ENCODE peak calls at places on chromosome 12, in four cellular contexts. Z is H9, L is IMR-90, W is H1. E is an unnamed sample.
A peak's percentile ranks its signal among the peaks of the same experiment; 100 is the strongest.

GRCh38 chr12:131371580-131372475 is 339.1 kb upstream of the SFSWAP start:
- DNase-seq in Z (no peak), L (no peak), W (peak; percentile 24), E (no peak)

GRCh38 chr12:85575115-85576096 is 260.8 kb downstream of the RASSF9 start:
- DNase-seq in Z (peak; percentile 61), L (peak; percentile 64), W (peak; percentile 56), E (peak; percentile 69)

GRCh38 chr12:78004451-78005093 is 173.9 kb downstream of the NAV3 start:
- DNase-seq in Z (no peak), L (no peak), W (no peak), E (no peak)

GRCh38 chr12:92070864-92071445 is 74.7 kb downstream of the BTG1 start:
- DNase-seq in Z (no peak), L (peak; percentile 70), W (no peak), E (peak; percentile 81)

GRCh38 chr12:105921872-105922669 is 216.7 kb downstream of the NUAK1 start:
- DNase-seq in Z (no peak), L (no peak), W (no peak), E (no peak)

GRCh38 chr12:119446459-119446858 is 111.9 kb downstream of the CCDC60 start:
- DNase-seq in Z (no peak), L (no peak), W (no peak), E (no peak)

GRCh38 chr12:110104188-110104969 is 19.8 kb upstream of the IFT81 start:
- DNase-seq in Z (no peak), L (peak; percentile 35), W (no peak), E (peak; percentile 80)

GRCh38 chr12:57761391-57761998 is 5.4 kb downstream of the CYP27B1 start:
- DNase-seq in Z (no peak), L (no peak), W (no peak), E (no peak)

GRCh38 chr12:110585231-110585799 is 2.2 kb upstream of the PPTC7 start:
- DNase-seq in Z (no peak), L (peak; percentile 32), W (no peak), E (peak; percentile 34)

GRCh38 chr12:88805692-88806091 is 225.4 kb upstream of the KITLG start:
- DNase-seq in Z (peak; percentile 27), L (no peak), W (no peak), E (no peak)

GRCh38 chr12:56348776-56349175 is 10.1 kb downstream of the IL23A start:
- DNase-seq in Z (no peak), L (no peak), W (no peak), E (no peak)

GRCh38 chr12:62435337-62436163 is 31.1 kb upstream of the MON2 start:
- DNase-seq in Z (peak; percentile 88), L (peak; percentile 63), W (peak; percentile 75), E (peak; percentile 71)

GRCh38 chr12:89542912-89543592 is 17.2 kb upstream of the POC1B start:
- DNase-seq in Z (peak; percentile 80), L (peak; percentile 83), W (peak; percentile 79), E (peak; percentile 81)

GRCh38 chr12:52949413-52950331 is 754 bp downstream of the KRT18 start:
- DNase-seq in Z (peak; percentile 85), L (peak; percentile 95), W (peak; percentile 62), E (peak; percentile 97)

GRCh38 chr12:90026516-90026915 is 317.9 kb upstream of the ATP2B1 start:
- DNase-seq in Z (no peak), L (no peak), W (no peak), E (no peak)

GRCh38 chr12:102879144-102879763 is 37.8 kb downstream of the PAH start:
- DNase-seq in Z (peak; percentile 84), L (peak; percentile 6), W (peak; percentile 57), E (no peak)

GRCh38 chr12:89709994-89710872 is 1.6 kb upstream of the ATP2B1 start:
- DNase-seq in Z (peak; percentile 74), L (peak; percentile 54), W (peak; percentile 83), E (no peak)

GRCh38 chr12:47361389-47362031 is 281.8 kb upstream of the AMIGO2 start:
- DNase-seq in Z (peak; percentile 39), L (no peak), W (no peak), E (peak; percentile 10)

GRCh38 chr12:56172839-56173238 is 14.7 kb downstream of the MYL6 start:
- DNase-seq in Z (no peak), L (no peak), W (no peak), E (no peak)

GRCh38 chr12:113120670-113121370 is 14.7 kb downstream of the RASAL1 start:
- DNase-seq in Z (no peak), L (no peak), W (no peak), E (no peak)

GRCh38 chr12:113115455-113116126 is 20.0 kb downstream of the RASAL1 start:
- DNase-seq in Z (no peak), L (no peak), W (no peak), E (no peak)

GRCh38 chr12:113116875-113117274 is 18.7 kb downstream of the RASAL1 start:
- DNase-seq in Z (no peak), L (no peak), W (no peak), E (no peak)

GRCh38 chr12:113118142-113118541 is 17.4 kb downstream of the RASAL1 start:
- DNase-seq in Z (no peak), L (no peak), W (no peak), E (no peak)

DNA sequence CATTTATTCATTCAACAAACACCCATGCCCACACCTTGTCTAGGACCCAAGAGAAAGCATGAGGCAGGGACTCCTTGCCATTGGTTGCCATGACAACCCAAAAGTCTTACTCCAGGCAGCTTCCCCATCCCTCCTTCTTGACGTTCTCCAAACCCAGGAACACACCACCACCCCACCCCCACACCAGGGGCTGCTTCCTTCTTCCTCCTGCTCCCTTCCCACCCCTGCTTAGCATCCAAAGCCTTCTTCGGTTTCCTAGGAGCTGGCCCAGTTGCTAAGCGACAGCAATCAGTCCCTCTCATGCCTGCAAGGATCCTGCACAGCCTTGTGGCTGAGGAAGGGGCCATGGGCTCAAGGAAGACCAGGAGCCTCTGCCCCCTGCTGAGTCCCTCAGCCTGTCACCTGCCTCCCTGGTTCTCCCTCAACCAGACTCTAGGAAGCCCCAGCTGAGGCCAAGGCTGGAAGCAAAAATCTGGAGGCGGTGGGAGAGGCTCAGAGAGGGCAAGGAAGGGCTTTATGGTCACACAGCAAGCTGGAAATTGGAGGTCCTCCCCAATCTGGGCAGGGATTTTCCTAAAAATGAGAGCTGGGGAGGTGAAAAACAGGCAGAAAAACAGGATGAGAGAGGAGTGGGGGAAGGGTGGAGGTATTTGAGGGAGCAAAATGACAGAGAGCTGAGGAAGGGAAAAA is 15.4 kb downstream of the RASAL1 start:
- DNase-seq in Z (no peak), L (no peak), W (no peak), E (no peak)
- H2BK5ac ChIP-seq in Z (no peak overlapping the region), L (no peak overlapping the region), W (no peak overlapping the region), E (no peak overlapping the region)

GRCh38 chr12:1916396-1917171 is 1.9 kb downstream of the CACNA2D4 start:
- DNase-seq in Z (peak; percentile 26), L (no peak), W (no peak), E (no peak)

GRCh38 chr12:1917172-1918070 is 1.0 kb downstream of the CACNA2D4 start:
- DNase-seq in Z (peak; percentile 22), L (no peak), W (no peak), E (no peak)

GRCh38 chr12:1914116-1914911 is 4.1 kb downstream of the CACNA2D4 start:
- DNase-seq in Z (peak; percentile 23), L (no peak), W (peak; percentile 39), E (no peak)

GRCh38 chr12:1913377-1914115 is 4.9 kb downstream of the CACNA2D4 start:
- DNase-seq in Z (peak; percentile 37), L (no peak), W (peak; percentile 41), E (no peak)

GRCh38 chr12:1915082-1915968 is 3.1 kb downstream of the CACNA2D4 start:
- DNase-seq in Z (peak; percentile 29), L (no peak), W (peak; percentile 42), E (no peak)
- H2BK15ac ChIP-seq in Z (no peak overlapping the region), L (no peak overlapping the region), W (no peak overlapping the region), E (no peak overlapping the region)

DNA sequence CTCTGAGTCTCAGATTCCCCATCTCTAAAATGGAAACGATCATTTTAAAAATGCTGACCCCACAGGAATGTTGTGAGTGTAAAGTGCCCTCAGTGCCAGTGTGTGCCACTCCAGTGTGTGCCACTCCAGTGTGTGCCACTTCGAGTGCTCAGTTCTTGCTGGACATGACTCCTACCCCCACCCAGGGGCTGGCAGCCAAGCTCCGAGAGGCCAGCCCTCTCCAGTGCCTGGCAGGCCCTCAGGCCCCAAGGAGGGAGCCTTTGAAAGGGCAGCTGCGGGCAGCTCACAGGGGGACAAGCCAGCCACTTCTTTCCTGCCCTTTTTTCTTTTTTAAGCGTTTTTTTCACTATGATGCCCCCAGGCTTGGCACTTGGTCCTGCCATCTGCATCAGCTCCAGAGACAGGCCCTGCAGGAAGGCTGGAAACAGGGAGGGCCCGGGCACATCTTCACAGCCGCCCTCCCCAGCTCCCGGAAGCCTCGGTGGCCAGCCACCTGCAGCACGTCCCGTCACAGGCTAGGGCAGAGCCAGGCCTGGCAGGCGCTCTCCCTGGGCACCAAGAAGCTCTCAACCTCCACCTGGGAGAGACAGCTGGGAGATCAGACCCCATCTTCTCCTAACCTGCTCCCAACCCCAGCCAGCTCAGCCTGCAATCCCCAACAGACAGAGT is 29.8 kb downstream of the NCOR2 start:
- DNase-seq in Z (no peak), L (no peak), W (no peak), E (no peak)
- H2BK5ac ChIP-seq in Z (no peak overlapping the region), L (no peak overlapping the region), W (no peak overlapping the region), E (no peak overlapping the region)

DNA sequence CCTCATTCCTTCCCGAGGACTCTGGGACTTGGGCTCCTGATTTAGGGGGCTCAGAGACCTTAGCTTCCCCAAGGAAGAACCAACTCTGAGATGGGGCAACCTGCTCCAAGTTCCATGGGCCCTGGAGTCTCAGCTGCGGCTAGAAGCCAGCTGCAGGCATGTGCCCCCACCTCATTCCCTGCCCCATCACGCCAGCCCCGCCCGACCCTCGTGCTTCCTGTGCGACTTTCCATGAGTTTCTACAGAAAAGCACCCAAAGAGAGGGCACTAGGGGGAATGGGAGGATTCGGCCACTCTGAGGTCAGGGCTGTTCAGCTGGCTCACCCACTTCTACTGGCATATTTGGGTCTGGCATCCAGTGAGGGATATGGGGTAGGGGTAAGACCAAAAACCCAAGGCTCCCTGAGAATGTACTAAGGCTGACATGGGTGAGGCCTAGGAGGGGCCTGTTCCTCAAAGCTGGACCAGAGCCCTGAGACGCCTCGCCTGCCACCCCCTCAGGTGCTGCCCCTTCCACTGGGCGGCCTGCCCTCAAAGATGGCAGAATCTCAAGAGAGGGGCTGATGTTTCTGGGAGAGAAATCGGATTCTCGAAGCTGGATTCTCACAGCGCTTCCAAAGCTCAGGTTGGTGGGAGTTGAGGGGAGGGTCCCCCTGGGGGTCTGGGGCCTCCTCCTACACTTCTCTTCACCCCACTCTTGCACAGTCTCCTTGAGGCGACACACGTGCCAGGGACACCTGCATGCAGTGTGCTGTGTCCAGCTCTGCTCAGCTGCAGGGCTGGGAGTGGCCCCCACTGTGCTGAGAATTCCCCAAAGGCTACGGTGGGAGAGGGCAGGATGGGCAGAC is 22.1 kb downstream of the FAIM2 start:
- DNase-seq in Z (no peak), L (no peak), W (no peak), E (no peak)
- H2BK15ac ChIP-seq in Z (no peak overlapping the region), L (no peak overlapping the region), W (no peak overlapping the region), E (peak overlapping the region; percentile 64)

GRCh38 chr12:46218509-46219095 is 50.2 kb downstream of the SLC38A1 start:
- DNase-seq in Z (no peak), L (no peak), W (no peak), E (no peak)
- H2BK5ac ChIP-seq in Z (no peak overlapping the region), L (no peak overlapping the region), W (no peak overlapping the region), E (no peak overlapping the region)

E was measured in mesenchymal stem cell.